ENCODE peak calls at places on chromosomes 1 and 21, in nine cellular contexts. K, D, L, Q, O, V, G, B and Z are unnamed samples.

GRCh38 chr1:103569493-103569892 is 1.9 kb upstream of the AMY2B start:
- ATAC-seq in Q (no peak), G (no peak), O (no peak), K (no peak), V (no peak), B (no peak), D (no peak), L (peak), Z (no peak)

GRCh38 chr1:225851810-225852209 is 30.4 kb downstream of the TMEM63A start:
- ATAC-seq in D (no peak), O (no peak), B (no peak), V (no peak), K (no peak), G (peak), L (peak), Q (no peak), Z (no peak)

GRCh38 chr1:198829948-198830347 is 191.1 kb downstream of the PTPRC start:
- ATAC-seq in G (no peak), Q (peak), K (no peak), L (no peak), B (no peak), V (no peak), D (no peak), O (peak), Z (no peak)

GRCh38 chr1:114105401-114105979 is 48.2 kb downstream of the SYT6 start:
- ATAC-seq in G (no peak), D (no peak), V (no peak), B (no peak), Q (no peak), K (no peak), L (no peak), O (peak), Z (no peak)

GRCh38 chr1:231557411-231557810 is 28.9 kb downstream of the TSNAX start:
- ATAC-seq in D (no peak), L (peak), B (no peak), K (no peak), G (no peak), O (no peak), V (no peak), Q (peak), Z (no peak)

GRCh38 chr1:24847995-24848857 is 81.8 kb downstream of the RUNX3 start:
- ATAC-seq in O (peak), D (peak), G (peak), K (peak), V (peak), B (peak), L (peak), Q (peak), Z (peak)

GRCh38 chr1:186202174-186202843 is 172.7 kb downstream of the TPR start:
- ATAC-seq in B (peak), Q (peak), O (no peak), K (peak), V (peak), L (peak), D (no peak), G (no peak), Z (peak)

GRCh38 chr21:42215942-42216725 is 2.8 kb upstream of the ABCG1 start:
- ATAC-seq in Q (no peak), G (no peak), V (no peak), B (no peak), D (no peak), K (no peak), L (no peak), O (no peak), Z (no peak)

GRCh38 chr1:185520188-185520935 is 203.3 kb upstream of the IVNS1ABP start:
- ATAC-seq in G (peak), K (no peak), L (peak), O (no peak), V (no peak), Q (peak), B (no peak), D (no peak), Z (no peak)

GRCh38 chr1:46423574-46424240 is 29.6 kb downstream of the FAAH start:
- ATAC-seq in L (peak), K (no peak), O (no peak), V (no peak), Q (no peak), D (no peak), G (no peak), B (no peak), Z (no peak)

GRCh38 chr1:57353589-57353988 is 70.3 kb downstream of the DAB1 start:
- ATAC-seq in O (no peak), B (no peak), D (no peak), K (no peak), Q (no peak), L (no peak), G (no peak), V (no peak), Z (no peak)

GRCh38 chr21:18144341-18144740 is 100.3 kb upstream of the CHODL start:
- ATAC-seq in G (no peak), B (no peak), L (no peak), D (no peak), O (no peak), V (no peak), K (no peak), Q (no peak), Z (no peak)

GRCh38 chr1:165841582-165842362 is 14.4 kb downstream of the UCK2 start:
- ATAC-seq in K (no peak), B (no peak), V (no peak), L (no peak), Q (no peak), O (no peak), D (peak), G (peak), Z (no peak)

GRCh38 chr1:40690919-40691537 is 476 bp upstream of the NFYC start:
- ATAC-seq in G (no peak), Q (no peak), V (peak), O (no peak), D (no peak), K (peak), B (no peak), L (no peak), Z (peak)

GRCh38 chr1:109792056-109792831 is 28.5 kb upstream of the EPS8L3 start:
- ATAC-seq in D (peak), V (peak), Q (peak), B (peak), L (peak), G (no peak), K (peak), O (peak), Z (peak)

GRCh38 chr1:153312569-153313186 is at the start of gene PGLYRP3:
- ATAC-seq in O (peak), Q (peak), G (no peak), B (no peak), K (no peak), D (no peak), V (no peak), L (peak), Z (no peak)

GRCh38 chr1:42768172-42768571 is 1.1 kb downstream of the C1orf50 start:
- ATAC-seq in V (no peak), D (no peak), G (no peak), Q (no peak), K (no peak), O (no peak), B (no peak), L (no peak), Z (no peak)

GRCh38 chr21:43874085-43874785 is 9.2 kb downstream of the AGPAT3 start:
- ATAC-seq in G (no peak), B (no peak), D (no peak), Q (no peak), O (no peak), V (no peak), K (no peak), L (no peak), Z (no peak)

GRCh38 chr21:42061866-42062542 is 9.1 kb upstream of the UMODL1 start:
- ATAC-seq in G (peak), L (peak), O (peak), V (no peak), K (no peak), D (peak), Q (no peak), B (no peak), Z (no peak)

GRCh38 chr21:34989337-34990151 is 59.6 kb downstream of the RUNX1 start:
- ATAC-seq in B (no peak), D (no peak), G (peak), V (no peak), K (no peak), Q (no peak), O (no peak), L (no peak), Z (no peak)

GRCh38 chr1:237895630-237896029 is 4.9 kb upstream of the ZP4 start:
- ATAC-seq in Q (no peak), G (no peak), V (no peak), D (no peak), L (no peak), K (no peak), O (no peak), B (no peak), Z (no peak)

GRCh38 chr1:237903961-237904360 is 13.2 kb upstream of the ZP4 start:
- ATAC-seq in D (no peak), Q (no peak), O (no peak), B (no peak), L (no peak), K (no peak), V (no peak), G (no peak), Z (no peak)

GRCh38 chr1:237901284-237901870 is 10.7 kb upstream of the ZP4 start:
- ATAC-seq in L (no peak), O (peak), B (no peak), V (no peak), K (no peak), D (peak), Q (peak), G (no peak), Z (no peak)
- TF ChIP-seq CTCF in L (peak), O (peak), B (no peak), V (peak), K (peak), D (no peak), Q (no peak), G (peak), Z (no peak)

GRCh38 chr1:43976045-43976444 is 1.3 kb downstream of the ATP6V0B start:
- ATAC-seq in G (no peak), D (no peak), B (no peak), K (no peak), L (no peak), V (no peak), O (no peak), Q (no peak), Z (no peak)
- TF ChIP-seq CTCF in G (no peak), D (no peak), B (no peak), K (no peak), L (no peak), V (no peak), O (no peak), Q (no peak), Z (no peak)

GRCh38 chr1:158058339-158059025 is 65.0 kb downstream of the KIRREL1 start:
- ATAC-seq in Q (no peak), K (no peak), G (no peak), D (no peak), B (no peak), L (no peak), O (no peak), V (no peak), Z (no peak)
- TF ChIP-seq CTCF in Q (no peak), K (no peak), G (no peak), D (no peak), B (no peak), L (no peak), O (no peak), V (no peak), Z (no peak)

GRCh38 chr1:175073633-175074032 is 6.0 kb downstream of the TNN start:
- ATAC-seq in V (no peak), D (no peak), Q (no peak), G (no peak), B (no peak), L (no peak), O (peak), K (no peak), Z (no peak)
- TF ChIP-seq CTCF in V (no peak), D (no peak), Q (no peak), G (no peak), B (no peak), L (no peak), O (peak), K (no peak), Z (no peak)

DNA sequence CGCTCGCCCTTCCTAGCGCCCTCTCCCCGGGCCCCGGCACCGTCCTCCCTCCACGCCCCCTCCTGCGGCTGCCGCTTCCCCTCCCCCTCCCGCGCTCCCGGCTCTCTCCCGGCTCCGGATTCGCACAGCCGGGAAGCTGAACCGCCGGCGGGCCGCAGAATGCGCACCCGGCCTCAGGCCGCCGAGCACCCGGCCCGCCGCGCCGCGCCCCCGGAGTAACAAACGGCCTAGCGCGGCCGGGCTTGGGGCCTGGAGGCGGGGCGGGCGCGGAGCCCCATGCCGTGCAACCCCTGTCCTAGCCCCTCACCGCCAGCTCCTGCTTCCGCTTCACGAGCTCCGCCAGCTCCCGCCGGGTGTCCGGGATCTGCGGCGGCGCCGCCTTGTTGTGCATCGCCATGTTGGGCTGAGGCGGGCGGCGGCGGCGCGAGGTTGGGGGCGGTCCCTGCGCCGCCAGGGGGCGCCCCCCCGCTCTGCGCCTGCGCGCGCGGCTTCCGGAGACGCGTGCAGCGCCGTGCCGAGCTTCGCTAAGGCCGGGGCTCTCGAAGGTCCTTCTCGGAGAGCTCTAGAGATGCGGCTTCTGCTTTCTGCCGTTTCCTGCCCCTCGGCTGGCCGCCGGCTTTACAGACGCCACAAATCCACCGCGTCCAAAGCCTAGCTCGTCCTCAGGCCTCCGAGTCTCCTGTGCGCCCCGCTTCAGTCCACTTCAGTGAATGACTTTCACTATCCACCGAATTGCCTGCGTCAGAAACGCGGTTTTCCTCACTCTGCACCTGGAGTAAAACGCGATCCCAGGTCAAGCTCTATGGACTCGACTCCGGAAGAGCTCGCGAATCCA is at the start of gene MEAF6:
- ATAC-seq in V (peak), B (peak), D (peak), L (peak), K (peak), G (peak), Q (peak), O (peak), Z (peak)
- TF ChIP-seq CTCF in V (peak), B (peak), D (peak), L (peak), K (peak), G (peak), Q (peak), O (peak), Z (peak)

DNA sequence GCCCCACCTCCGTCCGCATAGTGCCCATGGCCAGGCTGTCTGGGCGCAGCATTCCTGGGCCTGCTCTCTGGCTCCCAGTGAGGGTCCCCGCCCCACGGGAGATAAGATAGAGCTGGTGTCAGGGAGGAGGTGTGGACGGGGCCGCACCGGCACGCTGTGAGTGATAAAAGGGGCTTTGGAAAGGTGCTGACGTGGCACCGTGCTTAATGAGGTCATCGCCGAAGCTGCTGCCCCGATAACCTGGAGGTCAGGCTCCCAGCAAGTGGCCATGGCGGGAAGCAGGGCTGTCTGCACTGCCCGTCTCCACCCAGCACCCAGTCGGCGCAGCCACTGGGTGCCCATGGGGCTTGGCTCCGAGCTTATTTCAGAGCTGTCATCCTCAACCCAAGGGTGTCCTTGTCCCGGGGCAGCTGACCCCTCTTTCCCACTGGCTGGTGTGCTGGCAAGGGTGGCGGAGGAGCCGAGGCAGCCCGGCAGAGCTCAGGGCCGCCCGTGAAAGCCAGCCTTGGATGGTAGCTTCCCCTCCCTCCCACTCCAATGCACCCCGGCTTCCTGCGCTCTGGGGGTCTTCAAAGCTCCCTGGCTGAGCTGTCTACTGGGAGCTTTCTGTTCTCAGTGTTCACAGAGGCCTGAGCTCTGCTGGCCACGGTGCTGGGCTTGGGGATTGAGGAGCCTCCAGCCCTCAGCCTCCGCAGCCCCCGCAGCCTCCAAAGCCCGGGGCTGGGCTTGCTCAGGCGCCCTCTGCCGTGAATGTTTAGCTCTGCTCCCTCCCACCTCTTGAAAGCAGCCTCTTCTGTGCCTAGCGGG is 105.1 kb upstream of the ARHGEF16 start:
- ATAC-seq in L (peak), B (no peak), D (peak), Q (no peak), K (peak), O (peak), V (peak), G (no peak), Z (no peak)
- TF ChIP-seq CTCF in L (no peak), B (no peak), D (peak), Q (no peak), K (peak), O (peak), V (peak), G (no peak), Z (no peak)